ENCODE peak calls at places on chromosomes 1 and 21, in four cellular contexts. C is K562, M is GM12878, Z is HepG2. S is an unnamed sample.

GRCh38 chr1:17346046-17346789 is 25.8 kb upstream of the PADI6 start:
- DNase-seq in C (no peak), M (no peak), Z (no peak), S (no peak)

GRCh38 chr1:15236226-15237145 is 10.5 kb upstream of the FHAD1 start:
- DNase-seq in C (peak), M (no peak), Z (no peak), S (peak)

GRCh38 chr1:182080955-182081582 is 19.6 kb upstream of the ZNF648 start:
- DNase-seq in C (peak), M (no peak), Z (peak), S (peak)

GRCh38 chr1:116819081-116819480 is 64.9 kb downstream of the CD2 start:
- DNase-seq in C (no peak), M (no peak), Z (no peak), S (no peak)

GRCh38 chr1:179099891-179100290 is 18.0 kb downstream of the TOR3A start:
- DNase-seq in C (no peak), M (no peak), Z (no peak), S (no peak)

GRCh38 chr1:112296908-112297307 is 99.1 kb upstream of the CTTNBP2NL start:
- DNase-seq in C (no peak), M (no peak), Z (no peak), S (no peak)

GRCh38 chr1:34549199-34549598 is 205.6 kb upstream of the GJB5 start:
- DNase-seq in C (no peak), M (no peak), Z (peak), S (peak)

GRCh38 chr1:180353930-180354329 is 123.9 kb downstream of the LHX4 start:
- DNase-seq in C (no peak), M (no peak), Z (no peak), S (no peak)

GRCh38 chr1:88877382-88877825 is 14.0 kb downstream of the GTF2B start:
- DNase-seq in C (no peak), M (no peak), Z (peak), S (peak)

GRCh38 chr21:40847956-40848355 is 998 bp upstream of the DSCAM start:
- DNase-seq in C (no peak), M (no peak), Z (no peak), S (no peak)

GRCh38 chr1:161915051-161915503 is 108.6 kb downstream of the OLFML2B start:
- DNase-seq in C (no peak), M (peak), Z (no peak), S (no peak)

GRCh38 chr1:155250246-155250632 is 5.0 kb downstream of the ENTREP3 start:
- DNase-seq in C (peak), M (no peak), Z (no peak), S (no peak)

GRCh38 chr21:46551636-46552241 is 53.1 kb downstream of the S100B start:
- DNase-seq in C (no peak), M (no peak), Z (no peak), S (no peak)
- TF ChIP-seq FOXK2 in C (no peak), M (no peak), Z (no peak), S (no peak)

GRCh38 chr1:183685112-183685713 is 32.1 kb upstream of the APOBEC4 start:
- DNase-seq in C (peak), M (peak), Z (peak), S (peak)
- TF ChIP-seq FOXK2 in C (no peak), M (no peak), Z (no peak), S (no peak)

DNA sequence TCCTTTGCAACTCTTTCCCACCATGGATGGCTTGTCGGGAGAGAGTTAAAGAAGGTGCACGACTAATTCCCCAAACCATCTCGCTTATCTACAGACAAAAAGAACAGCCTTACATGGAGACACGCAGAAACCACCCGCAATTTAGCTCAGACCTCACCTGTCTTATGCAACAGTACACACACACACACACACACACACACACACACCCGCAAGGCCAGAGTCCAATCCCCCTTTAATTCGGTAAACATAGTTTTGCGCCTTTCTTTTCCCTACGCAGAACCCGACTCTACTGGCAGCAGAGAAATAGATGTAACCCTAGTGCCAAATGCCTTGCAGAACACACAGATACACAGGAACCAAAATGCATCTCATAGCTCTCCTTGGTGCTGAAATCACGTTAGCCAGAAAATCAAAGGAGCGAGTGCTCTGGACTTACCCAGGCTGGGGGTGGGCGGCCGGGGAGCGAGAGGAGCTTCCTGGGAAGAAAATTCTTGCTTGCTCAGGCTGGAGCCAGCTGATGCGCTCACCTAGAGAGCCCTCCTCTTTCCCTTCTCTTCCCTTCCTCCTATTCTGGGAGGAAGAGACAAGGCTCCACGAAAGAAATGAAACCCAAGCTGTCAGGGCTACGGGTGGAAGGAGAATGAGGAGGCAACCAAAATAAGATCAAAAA is 470 bp downstream of the TNR start:
- DNase-seq in C (no peak), M (no peak), Z (peak), S (peak)
- TF ChIP-seq FOXK2 in C (no peak), M (no peak), Z (no peak), S (no peak)

DNA sequence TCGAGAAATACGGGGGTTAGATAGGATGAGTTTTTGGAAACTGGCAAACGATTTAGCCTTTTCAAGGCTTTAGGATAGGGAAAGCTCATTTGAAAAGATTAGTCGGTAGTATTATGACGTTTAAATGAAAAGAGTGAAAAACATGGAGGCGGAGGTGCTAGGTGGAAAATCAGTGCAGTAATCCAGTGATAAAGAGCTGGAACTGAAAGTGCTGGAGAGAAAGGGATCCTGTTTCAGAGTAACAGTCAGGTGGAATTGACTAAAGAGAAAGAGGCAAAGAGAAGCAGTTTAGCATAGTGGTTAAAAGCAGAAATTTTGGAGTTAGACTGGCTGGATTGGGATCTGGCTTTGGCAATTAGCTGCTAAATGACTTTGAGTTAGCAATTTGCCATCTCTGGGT is 945 bp downstream of the WDR3 start:
- DNase-seq in C (no peak), M (no peak), Z (no peak), S (peak)
- TF ChIP-seq FOXK2 in C (no peak), M (no peak), Z (no peak), S (no peak)